ENCODE peak calls at places on chromosomes 5 and 9, in nine cellular contexts. I is gastrocnemius medialis; N is AG20443; Y is lower leg skin; A is activated CD4-positive, alpha-beta T cell treated with anti-CD3 and anti-CD28 coated beads, Interleukin-2, amount 50 U/mL, for 48 hours; C is Caki2; B is mucosa of descending colon; V is posterior cingulate gyrus; K is cardiac muscle cell. L is an unnamed sample.

GRCh38 chr5:20077186-20077585 is 89.2 kb upstream of the CDH18 start:
- DNase-seq in V (no peak), A (no peak), C (no peak), B (no peak), K (no peak), N (no peak), Y (no peak), I (no peak), L (no peak)

GRCh38 chr5:62942384-62942783 is 363.8 kb downstream of the LRRC70 start:
- DNase-seq in I (no peak), K (no peak), V (no peak), A (no peak), N (no peak), B (no peak), Y (no peak), C (no peak), L (no peak)

GRCh38 chr5:33080287-33080686 is 360.5 kb upstream of the TARS1 start:
- DNase-seq in C (no peak), I (no peak), Y (no peak), K (no peak), A (no peak), N (no peak), V (no peak), B (no peak), L (no peak)

GRCh38 chr9:90895786-90896185 is 94.2 kb downstream of the SYK start:
- DNase-seq in I (no peak), N (no peak), B (no peak), C (no peak), V (peak; percentile 17), Y (no peak), A (no peak), K (no peak), L (no peak)

GRCh38 chr5:142404046-142404477 is 79.2 kb upstream of the SPRY4 start:
- DNase-seq in A (no peak), Y (no peak), V (peak; percentile 71), C (no peak), N (no peak), B (no peak), K (peak; percentile 34), I (no peak), L (no peak)

GRCh38 chr5:119315516-119315949 is 40.3 kb upstream of the TNFAIP8 start:
- DNase-seq in K (no peak), N (peak; percentile 38), I (no peak), C (peak; percentile 66), V (no peak), A (no peak), Y (no peak), B (no peak), L (no peak)

GRCh38 chr5:170503970-170504525 is at the start of gene KCNIP1:
- DNase-seq in B (no peak), K (peak; percentile 80), I (no peak), A (no peak), N (peak; percentile 61), V (peak; percentile 88), Y (no peak), C (no peak), L (peak; percentile 44)

GRCh38 chr9:18923167-18923566 is 109.8 kb downstream of the SAXO1 start:
- DNase-seq in V (no peak), Y (peak; percentile 4), B (no peak), I (no peak), A (no peak), K (no peak), N (no peak), C (no peak), L (no peak)

GRCh38 chr5:123300266-123300665 is 122.9 kb downstream of the CEP120 start:
- DNase-seq in N (no peak), I (no peak), Y (no peak), C (no peak), V (no peak), K (no peak), B (no peak), A (no peak), L (no peak)

GRCh38 chr9:792331-793260 is 48.9 kb upstream of the DMRT1 start:
- DNase-seq in C (no peak), I (no peak), A (no peak), N (no peak), V (no peak), B (no peak), K (no peak), Y (no peak), L (no peak)

GRCh38 chr5:109479260-109479860 is 69.6 kb upstream of the PJA2 start:
- DNase-seq in A (no peak), N (no peak), V (no peak), C (peak; percentile 12), I (no peak), Y (no peak), B (no peak), K (peak; percentile 11), L (no peak)

GRCh38 chr9:129280236-129281231 is 102.5 kb upstream of the IER5L start:
- DNase-seq in A (no peak), V (no peak), N (peak; percentile 11), C (no peak), I (no peak), Y (no peak), B (no peak), K (no peak), L (peak; percentile 72)

GRCh38 chr5:71679714-71680113 is 39.4 kb upstream of the CARTPT start:
- DNase-seq in V (no peak), N (no peak), B (no peak), Y (no peak), I (no peak), C (no peak), A (no peak), K (no peak), L (no peak)

GRCh38 chr5:123814796-123815479 is 303.0 kb downstream of the CSNK1G3 start:
- DNase-seq in B (no peak), A (no peak), C (peak; percentile 69), K (peak; percentile 56), Y (no peak), I (no peak), V (no peak), N (no peak), L (peak; percentile 13)

GRCh38 chr5:27652505-27652904 is 614.1 kb upstream of the CDH9 start:
- DNase-seq in I (no peak), K (no peak), V (peak; percentile 53), A (no peak), N (no peak), B (no peak), Y (no peak), C (no peak), L (no peak)

GRCh38 chr5:65916636-65917035 is 9.7 kb upstream of the ERBIN start:
- DNase-seq in N (no peak), A (no peak), K (no peak), I (no peak), V (no peak), B (no peak), C (no peak), Y (no peak), L (no peak)

GRCh38 chr5:101942321-101942882 is 353.7 kb downstream of the SLCO4C1 start:
- DNase-seq in V (no peak), B (peak; percentile 71), N (peak; percentile 5), K (peak; percentile 55), A (peak; percentile 1), I (no peak), Y (no peak), C (peak; percentile 6), L (peak; percentile 18)

GRCh38 chr5:134543820-134544692 is 18.6 kb downstream of the JADE2 start:
- DNase-seq in I (no peak), V (peak; percentile 61), A (peak; percentile 61), K (no peak), N (no peak), Y (no peak), B (no peak), C (no peak), L (no peak)

GRCh38 chr5:134092875-134093274 is 21.6 kb upstream of the TCF7 start:
- DNase-seq in V (no peak), A (no peak), K (no peak), N (no peak), C (peak; percentile 29), Y (no peak), B (peak; percentile 57), I (no peak), L (no peak)